ENCODE peak calls at places on chromosomes 1 and 21, in four cellular contexts. J, K, F and U are unnamed samples.
A peak's percentile ranks its signal among the peaks of the same experiment; 100 is the strongest.

GRCh38 chr21:21268885-21269284 is 270.7 kb downstream of the NCAM2 start:
- DNase-seq in J (no peak), K (no peak), F (no peak), U (no peak)

GRCh38 chr1:175808573-175808972 is 65.2 kb upstream of the TNR start:
- DNase-seq in J (no peak), K (no peak), F (no peak), U (no peak)

GRCh38 chr1:103198996-103199395 is 90.7 kb upstream of the COL11A1 start:
- DNase-seq in J (no peak), K (no peak), F (no peak), U (no peak)

GRCh38 chr1:24107462-24108225 is 4.3 kb downstream of the MYOM3 start:
- DNase-seq in J (no peak), K (no peak), F (no peak), U (no peak)

GRCh38 chr1:226677121-226678020 is 61.7 kb downstream of the ITPKB start:
- DNase-seq in J (no peak), K (no peak), F (no peak), U (no peak)

GRCh38 chr1:243977104-243977503 is 74.0 kb upstream of the ZBTB18 start:
- DNase-seq in J (no peak), K (no peak), F (no peak), U (no peak)

GRCh38 chr1:16099412-16099811 is 26.0 kb upstream of the FAM131C start:
- DNase-seq in J (no peak), K (no peak), F (no peak), U (no peak)

GRCh38 chr1:34681481-34682451 is 73.1 kb upstream of the GJB5 start:
- DNase-seq in J (peak; percentile 11), K (peak; percentile 82), F (peak; percentile 16), U (peak; percentile 28)

GRCh38 chr1:202892501-202892900 is 3.6 kb upstream of the RABIF start:
- DNase-seq in J (no peak), K (no peak), F (no peak), U (no peak)

GRCh38 chr1:224170748-224171478 is 12.1 kb upstream of the DEGS1 start:
- DNase-seq in J (no peak), K (no peak), F (no peak), U (no peak)

GRCh38 chr1:87279201-87279860 is 49.3 kb upstream of the LMO4 start:
- DNase-seq in J (no peak), K (no peak), F (no peak), U (no peak)

GRCh38 chr1:205435904-205436573 is 14.2 kb upstream of the LEMD1 start:
- DNase-seq in J (no peak), K (no peak), F (no peak), U (no peak)

GRCh38 chr1:31013187-31013864 is 52.2 kb downstream of the PUM1 start:
- DNase-seq in J (no peak), K (no peak), F (no peak), U (no peak)

GRCh38 chr1:33348194-33348593 is 27.3 kb upstream of the A3GALT2 start:
- DNase-seq in J (no peak), K (no peak), F (no peak), U (no peak)

GRCh38 chr1:112744019-112744578 is 29.0 kb upstream of the PPM1J start:
- DNase-seq in J (no peak), K (no peak), F (no peak), U (no peak)

GRCh38 chr1:103109291-103109920 is 1.1 kb upstream of the COL11A1 start:
- DNase-seq in J (no peak), K (no peak), F (no peak), U (no peak)

DNA sequence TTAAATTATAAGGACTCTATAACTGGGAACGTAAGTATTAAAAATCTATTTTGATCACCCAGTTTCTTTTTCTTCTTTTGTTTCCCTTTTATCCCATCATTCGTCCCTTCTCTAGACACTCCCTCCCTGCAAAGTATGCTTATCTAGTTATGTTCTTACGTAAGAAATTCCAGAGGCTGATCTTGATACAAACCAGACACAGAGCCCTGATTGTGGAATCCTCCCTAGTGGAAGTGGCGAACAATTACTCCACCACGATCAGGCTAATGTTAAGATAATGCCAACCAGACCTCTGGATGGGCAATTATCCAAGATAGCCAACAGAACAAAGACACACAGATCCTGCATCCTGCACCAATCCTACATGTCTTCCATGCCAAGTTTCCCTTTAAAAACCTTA is 1557.4 kb downstream of the PLA2G4A start:
- DNase-seq in J (no peak), K (no peak), F (no peak), U (no peak)
- TF ChIP-seq SPI1 in J (no peak), K (no peak), F (no peak), U (no peak)

GRCh38 chr1:183567584-183567983 is 22.7 kb downstream of the NCF2 start:
- DNase-seq in J (peak; percentile 57), K (peak; percentile 51), F (peak; percentile 17), U (peak; percentile 23)
- TF ChIP-seq SPI1 in J (peak; percentile 73), K (peak; percentile 68), F (peak; percentile 52), U (peak; percentile 49)

GRCh38 chr21:38250991-38251418 is 5.8 kb upstream of the KCNJ15 start:
- DNase-seq in J (no peak), K (no peak), F (no peak), U (no peak)
- TF ChIP-seq SPI1 in J (no peak), K (no peak), F (no peak), U (no peak)

GRCh38 chr1:108190686-108191416 is 9.3 kb downstream of the SLC25A24 start:
- DNase-seq in J (no peak), K (peak; percentile 23), F (no peak), U (no peak)
- TF ChIP-seq SPI1 in J (no peak), K (no peak), F (no peak), U (no peak)